ENCODE peak calls at places on chromosomes 16 and 17, in seven cellular contexts. T is heart right ventricle, O is PC-9, W is gastrocnemius medialis, N is GM23248, I is OCI-LY7, Q is stomach. R is an unnamed sample. For H3K4me1, the result is how much of the 10 kb centered on the place peaks cover.

GRCh38 chr16:86662195-86662594 is 83.8 kb downstream of the FOXL1 start:
- DNase-seq in Q (no peak), T (no peak), O (no peak), N (peak), I (no peak), W (no peak), R (no peak)

GRCh38 chr17:48310748-48311213 is 119.2 kb downstream of the SKAP1 start:
- DNase-seq in W (no peak), N (no peak), T (no peak), I (no peak), O (no peak), Q (no peak), R (no peak)

GRCh38 chr16:17555176-17555575 is 84.4 kb upstream of the XYLT1 start:
- DNase-seq in O (no peak), T (no peak), N (peak), Q (no peak), W (no peak), I (no peak), R (no peak)

GRCh38 chr16:67230809-67231660 is 4.1 kb downstream of the TMEM208 start:
- DNase-seq in O (no peak), Q (peak), W (peak), T (no peak), I (no peak), N (no peak), R (no peak)

GRCh38 chr17:39927928-39928867 is 666 bp downstream of the LRRC3C start:
- DNase-seq in T (peak), W (peak), N (peak), Q (peak), I (no peak), O (no peak), R (no peak)

GRCh38 chr16:67207857-67208524 is 9.1 kb downstream of the ELMO3 start:
- DNase-seq in T (no peak), O (peak), W (peak), I (no peak), N (peak), Q (no peak), R (no peak)

GRCh38 chr16:17283022-17283421 is 187.7 kb downstream of the XYLT1 start:
- DNase-seq in W (no peak), T (no peak), O (no peak), I (no peak), N (no peak), Q (no peak), R (no peak)

GRCh38 chr17:8745586-8746500 is 1.2 kb upstream of the CCDC42 start:
- DNase-seq in W (peak), O (no peak), N (peak), T (peak), Q (peak), I (peak), R (peak)

GRCh38 chr17:47644324-47644723 is 5.4 kb upstream of the KPNB1 start:
- DNase-seq in N (no peak), O (no peak), W (no peak), I (no peak), T (no peak), Q (no peak), R (no peak)

GRCh38 chr17:45784583-45785372 is 658 bp downstream of the CRHR1 start:
- DNase-seq in N (peak), I (no peak), W (no peak), O (no peak), T (peak), Q (peak), R (peak)

GRCh38 chr17:62757518-62757951 is 50.6 kb downstream of the MARCHF10 start:
- DNase-seq in I (no peak), O (no peak), T (no peak), Q (no peak), W (no peak), N (no peak), R (no peak)

GRCh38 chr16:17887963-17888362 is 417.2 kb upstream of the XYLT1 start:
- DNase-seq in T (no peak), I (no peak), W (no peak), Q (no peak), O (no peak), N (peak), R (no peak)

GRCh38 chr17:79977711-79978544 is 57.7 kb downstream of the TBC1D16 start:
- DNase-seq in N (no peak), O (no peak), I (no peak), Q (no peak), W (no peak), T (no peak), R (peak)

GRCh38 chr17:58391302-58391984 is 25.9 kb downstream of the RNF43 start:
- DNase-seq in Q (peak), N (no peak), T (no peak), I (no peak), O (peak), W (no peak), R (no peak)

GRCh38 chr16:30095166-30096078 is 591 bp downstream of the YPEL3 start:
- DNase-seq in N (peak), W (no peak), Q (no peak), T (peak), O (no peak), I (no peak), R (no peak)

GRCh38 chr17:57541472-57542394 is 203.4 kb downstream of the CCDC182 start:
- DNase-seq in Q (no peak), W (peak), O (no peak), N (no peak), T (peak), I (no peak), R (no peak)

GRCh38 chr17:79837888-79838540 is 1.2 kb downstream of the CBX4 start:
- DNase-seq in O (peak), Q (no peak), W (no peak), I (peak), T (peak), N (no peak), R (no peak)

GRCh38 chr16:66588981-66589713 is 9.9 kb downstream of the CMTM2 start:
- DNase-seq in W (no peak), Q (peak), T (peak), O (peak), I (peak), N (peak), R (peak)

GRCh38 chr17:21210411-21211076 is 3.4 kb downstream of the TMEM11 start:
- DNase-seq in Q (no peak), W (peak), O (no peak), N (no peak), I (no peak), T (no peak), R (no peak)

GRCh38 chr17:68867759-68868516 is 87.3 kb downstream of the ABCA8 start:
- DNase-seq in O (no peak), I (no peak), T (no peak), Q (no peak), W (no peak), N (no peak), R (no peak)

GRCh38 chr17:8466466-8466865 is 30.8 kb downstream of the NDEL1 start:
- DNase-seq in W (no peak), O (no peak), Q (no peak), T (no peak), N (peak), I (no peak), R (no peak)

GRCh38 chr16:69089091-69089912 is 16.2 kb upstream of the HAS3 start:
- DNase-seq in T (no peak), W (no peak), Q (peak), I (no peak), O (peak), N (no peak), R (no peak)

GRCh38 chr17:67544364-67544763 is 167.3 kb downstream of the PITPNC1 start:
- DNase-seq in I (no peak), T (no peak), W (no peak), Q (no peak), N (no peak), O (no peak), R (no peak)

GRCh38 chr17:65572581-65573282 is 11.3 kb upstream of the AXIN2 start:
- DNase-seq in T (no peak), I (no peak), W (no peak), Q (no peak), O (no peak), N (no peak), R (no peak)

GRCh38 chr17:78401246-78401645 is 22.8 kb downstream of the PGS1 start:
- DNase-seq in I (no peak), Q (no peak), N (no peak), T (peak), O (no peak), W (no peak), R (no peak)

GRCh38 chr17:45722161-45722560 is 62.0 kb upstream of the CRHR1 start:
- DNase-seq in W (no peak), N (peak), Q (no peak), O (peak), I (no peak), T (no peak), R (no peak)

GRCh38 chr16:7691533-7691932 is 358.9 kb downstream of the RBFOX1 start:
- DNase-seq in O (no peak), Q (no peak), N (no peak), I (no peak), T (no peak), W (no peak), R (no peak)
- H3K4me1 ChIP-seq in O (under half), Q (under half), N (under half), I (under half), T (under half), W (under half), R (under half)

DNA sequence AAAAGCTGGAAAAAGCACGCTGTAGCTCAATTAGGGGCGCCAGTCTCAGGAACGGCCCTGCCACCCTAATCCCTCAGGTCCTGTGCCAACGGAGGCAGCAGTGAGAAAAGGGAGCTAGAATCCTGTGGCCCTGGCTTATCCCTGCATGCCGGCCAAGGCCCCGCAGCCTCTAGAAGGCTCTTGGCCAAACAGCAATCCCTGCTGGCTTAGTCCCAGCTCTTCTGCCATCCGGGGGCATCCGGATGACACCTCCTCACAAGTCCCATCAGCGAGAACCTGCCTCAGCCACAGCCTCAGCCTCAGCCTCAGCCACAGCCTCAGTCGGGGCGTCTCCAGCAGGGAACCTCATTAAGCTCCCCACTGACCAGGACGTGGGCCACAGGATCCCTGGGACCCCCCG is 69.8 kb downstream of the MRM3 start:
- DNase-seq in W (no peak), Q (no peak), I (no peak), N (no peak), O (no peak), T (no peak), R (no peak)
- H3K27ac ChIP-seq in W (peak), Q (peak), I (no peak), N (peak), O (no peak), T (peak), R (no peak)

DNA sequence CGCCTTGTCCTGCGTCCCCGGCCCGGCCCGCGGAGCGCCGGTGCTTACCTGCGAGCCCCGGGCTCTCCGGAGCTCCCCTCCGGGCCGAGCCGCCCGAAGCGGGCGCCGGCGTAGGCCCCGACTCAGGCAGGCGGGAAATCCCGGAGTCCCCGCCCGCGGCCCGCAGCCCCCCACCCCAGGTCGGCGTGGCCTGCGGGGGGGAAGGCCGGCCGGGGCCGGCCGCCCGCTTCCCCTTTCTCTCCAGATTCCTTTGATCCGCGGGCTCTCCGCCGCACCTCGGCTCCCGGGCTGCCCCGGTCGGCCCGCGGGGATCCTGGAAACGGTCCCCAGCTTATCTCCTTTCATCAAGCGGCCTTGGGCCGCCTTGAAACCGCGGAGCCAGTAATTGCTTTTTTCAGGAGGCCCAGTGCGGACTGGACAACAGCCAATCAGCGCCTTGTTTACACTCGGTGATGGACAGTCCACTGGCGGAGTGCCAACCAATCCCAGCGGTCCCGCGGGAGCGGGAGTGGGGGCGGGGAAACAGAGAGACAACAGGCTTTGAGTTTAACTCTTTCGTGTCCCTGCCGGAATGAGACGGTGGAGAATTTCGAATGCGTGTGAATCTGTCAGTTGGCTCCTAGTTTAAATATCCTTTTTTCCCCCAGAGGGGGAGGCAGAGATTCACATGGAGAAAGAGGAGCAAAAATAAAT is 1.4 kb upstream of the BAHCC1 start:
- DNase-seq in N (peak), W (peak), Q (peak), O (peak), I (peak), T (peak), R (no peak)
- H3K4me1 ChIP-seq in N (under half), W (under half), Q (half or more), O (under half), I (half or more), T (half or more), R (under half)

GRCh38 chr17:18947866-18948265 is 4.1 kb upstream of the SLC5A10 start:
- DNase-seq in I (no peak), O (no peak), N (no peak), W (no peak), T (no peak), Q (no peak), R (no peak)

GRCh38 chr17:18946536-18946935 is 5.4 kb upstream of the SLC5A10 start:
- DNase-seq in I (no peak), N (no peak), O (peak), T (no peak), Q (no peak), W (no peak), R (no peak)

GRCh38 chr17:18948476-18949006 is 3.4 kb upstream of the SLC5A10 start:
- DNase-seq in Q (no peak), I (no peak), T (no peak), N (no peak), O (no peak), W (no peak), R (no peak)

GRCh38 chr17:18949566-18949965 is 2.4 kb upstream of the SLC5A10 start:
- DNase-seq in I (no peak), O (no peak), N (no peak), Q (no peak), T (no peak), W (no peak), R (no peak)

DNA sequence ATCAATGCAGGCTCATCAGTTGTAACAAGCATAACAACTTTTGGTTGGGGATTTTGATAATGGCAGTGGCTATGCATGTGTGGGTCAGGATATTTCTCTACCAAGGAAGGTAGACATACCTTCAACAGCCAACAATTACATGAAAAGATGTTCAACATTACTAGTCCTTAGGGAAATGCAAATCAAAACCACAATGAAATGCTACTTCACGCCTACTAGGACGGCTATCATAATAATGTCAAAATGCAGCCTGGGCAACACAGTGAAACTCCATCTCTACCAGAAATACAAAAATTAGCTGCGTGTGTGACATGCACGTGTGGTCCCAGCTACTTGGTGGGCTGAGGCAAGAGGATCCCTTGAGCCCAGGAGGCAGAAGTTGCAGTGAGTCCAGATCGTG is 7.3 kb upstream of the SLC5A10 start:
- DNase-seq in O (no peak), I (peak), Q (no peak), N (no peak), T (no peak), W (no peak), R (no peak)
- H3K27ac ChIP-seq in O (no peak), I (no peak), Q (no peak), N (no peak), T (no peak), W (no peak), R (no peak)

GRCh38 chr17:44014133-44014436 is 678 bp downstream of the TMEM101 start:
- DNase-seq in N (no peak), W (no peak), T (no peak), I (no peak), O (no peak), Q (no peak), R (no peak)

GRCh38 chr17:44011876-44012275 is 2.9 kb downstream of the TMEM101 start:
- DNase-seq in O (no peak), Q (no peak), T (no peak), N (no peak), I (no peak), W (no peak), R (no peak)

GRCh38 chr17:44012391-44012790 is 2.4 kb downstream of the TMEM101 start:
- DNase-seq in W (no peak), O (no peak), N (no peak), Q (no peak), T (no peak), I (no peak), R (no peak)

GRCh38 chr17:44014437-44015172 is at the start of gene TMEM101:
- DNase-seq in I (peak), Q (peak), W (peak), O (peak), N (peak), T (peak), R (peak)

DNA sequence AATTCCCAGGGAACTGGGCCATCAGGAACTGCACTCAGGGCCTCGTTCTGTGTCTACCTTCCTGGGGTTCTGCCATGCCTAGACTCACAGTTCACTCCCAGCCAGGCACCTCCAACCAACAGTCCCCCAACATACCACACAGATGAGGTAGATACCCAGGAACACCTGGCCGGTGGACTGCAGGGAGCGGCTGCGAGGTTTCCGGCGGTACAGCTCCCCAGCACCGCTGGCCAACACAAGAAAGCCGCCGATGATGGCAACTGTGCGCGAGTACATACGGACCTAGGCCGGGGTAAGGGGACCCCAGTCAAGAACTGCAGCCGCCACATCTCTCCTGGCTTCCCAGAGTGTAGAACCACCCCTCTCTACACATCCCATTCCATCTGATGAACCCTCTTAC is 1.9 kb downstream of the TMEM101 start:
- DNase-seq in T (no peak), O (no peak), N (no peak), I (no peak), Q (no peak), W (no peak), R (no peak)
- H3K4me1 ChIP-seq in T (under half), O (under half), N (under half), I (under half), Q (under half), W (under half), R (under half)

GRCh38 chr17:1005361-1005946 is 8.5 kb downstream of the TIMM22 start:
- DNase-seq in N (peak), Q (peak), W (peak), T (peak), O (no peak), I (no peak), R (no peak)
- H3K27ac ChIP-seq in N (no peak), Q (peak), W (peak), T (peak), O (no peak), I (no peak), R (no peak)

GRCh38 chr16:11797166-11797956 is at the start of gene ZC3H7A:
- DNase-seq in T (peak), O (peak), W (peak), I (peak), N (peak), Q (peak), R (peak)
- H3K4me1 ChIP-seq in T (half or more), O (under half), W (half or more), I (half or more), N (half or more), Q (half or more), R (half or more)

GRCh38 chr17:38453951-38454421 is 25.7 kb downstream of the ARHGAP23 start:
- DNase-seq in O (no peak), Q (no peak), W (no peak), N (peak), I (no peak), T (no peak), R (no peak)
- H3K27ac ChIP-seq in O (peak), Q (peak), W (peak), N (peak), I (no peak), T (peak), R (no peak)

GRCh38 chr16:89332248-89333245 is 115.0 kb downstream of the ZNF778 start:
- DNase-seq in O (no peak), N (peak), I (peak), W (peak), Q (no peak), T (no peak), R (no peak)
- H3K4me1 ChIP-seq in O (half or more), N (under half), I (half or more), W (half or more), Q (half or more), T (half or more), R (half or more)

R was measured in CD8-positive, alpha-beta memory T cell.